ENCODE peak calls at places on chromosomes 4 and X, in seven cellular contexts. R, L, J, P, Y, X and F are unnamed samples.

GRCh38 chr4:154858166-154858565 is 77.1 kb downstream of the RBM46 start:
- DNase-seq in J (no peak), R (no peak), P (no peak), Y (peak; percentile 4), X (no peak), L (no peak), F (no peak)

GRCh38 chr4:17859793-17860406 is 49.1 kb downstream of the NCAPG start:
- DNase-seq in R (no peak), J (no peak), L (no peak), Y (no peak), P (no peak), X (no peak), F (no peak)

GRCh38 chrX:137058339-137059127 is 24.7 kb upstream of the GPR101 start:
- DNase-seq in X (no peak), L (no peak), J (no peak), R (no peak), Y (no peak), P (no peak), F (no peak)

GRCh38 chr4:82599336-82599735 is 37.5 kb upstream of the TMEM150C start:
- DNase-seq in R (no peak), Y (no peak), J (no peak), L (no peak), P (peak; percentile 31), X (no peak), F (no peak)

GRCh38 chr4:1235381-1236102 is 13.4 kb downstream of the CTBP1 start:
- DNase-seq in J (no peak), Y (no peak), L (peak; percentile 71), P (peak; percentile 7), R (no peak), X (no peak), F (no peak)

GRCh38 chrX:45803383-45803921 is 602.8 kb upstream of the DIPK2B start:
- DNase-seq in R (peak; percentile 81), L (no peak), Y (peak; percentile 85), J (peak; percentile 90), P (no peak), X (no peak), F (no peak)

GRCh38 chr4:151801547-151802516 is 41.0 kb upstream of the GATB start:
- DNase-seq in J (peak; percentile 72), P (peak; percentile 68), L (no peak), R (peak; percentile 54), X (peak; percentile 46), Y (peak; percentile 46), F (peak; percentile 74)

GRCh38 chr4:27789768-27790167 is 929.1 kb downstream of the STIM2 start:
- DNase-seq in L (no peak), P (no peak), X (no peak), J (peak; percentile 2), R (no peak), Y (no peak), F (no peak)

GRCh38 chrX:18173494-18174180 is 47.0 kb downstream of the BEND2 start:
- DNase-seq in R (no peak), P (no peak), Y (no peak), J (no peak), X (no peak), L (no peak), F (no peak)

GRCh38 chr4:65669008-65669971 is 999 bp downstream of the EPHA5 start:
- DNase-seq in R (peak; percentile 47), Y (peak; percentile 67), P (peak; percentile 15), X (no peak), L (no peak), J (no peak), F (peak; percentile 61)

GRCh38 chr4:177519481-177520270 is 77.4 kb upstream of the AGA start:
- DNase-seq in Y (peak; percentile 43), R (no peak), P (no peak), X (no peak), L (no peak), J (no peak), F (no peak)

GRCh38 chrX:124212622-124213021 is 119.8 kb upstream of the TEX13D start:
- DNase-seq in X (no peak), Y (no peak), R (no peak), L (no peak), P (no peak), J (no peak), F (no peak)

GRCh38 chr4:26624042-26624441 is 40.2 kb downstream of the TBC1D19 start:
- DNase-seq in R (peak; percentile 7), X (no peak), J (peak; percentile 35), L (no peak), P (no peak), Y (no peak), F (no peak)

GRCh38 chrX:155747520-155747919 is 133.6 kb upstream of the VAMP7 start:
- DNase-seq in P (no peak), J (peak; percentile 2), R (peak; percentile 21), X (peak; percentile 71), L (no peak), Y (no peak), F (no peak)

GRCh38 chr4:2365913-2366210 is 52.6 kb downstream of the ZFYVE28 start:
- DNase-seq in X (no peak), L (no peak), J (no peak), P (no peak), R (no peak), Y (no peak), F (no peak)

GRCh38 chrX:154840856-154841255 is 6.4 kb upstream of the SMIM9 start:
- DNase-seq in X (peak; percentile 3), Y (peak; percentile 80), L (no peak), R (peak; percentile 79), J (peak; percentile 62), P (no peak), F (no peak)

GRCh38 chr4:74970577-74970976 is 37.7 kb downstream of the PARM1 start:
- DNase-seq in Y (no peak), R (no peak), X (no peak), P (peak; percentile 55), J (no peak), L (no peak), F (no peak)

GRCh38 chr4:74975082-74975481 is 42.2 kb downstream of the PARM1 start:
- DNase-seq in P (no peak), Y (no peak), X (no peak), R (no peak), J (no peak), L (no peak), F (no peak)

GRCh38 chr4:74967324-74967723 is 34.4 kb downstream of the PARM1 start:
- DNase-seq in L (no peak), P (no peak), Y (no peak), R (no peak), J (no peak), X (no peak), F (no peak)

GRCh38 chr4:74968456-74969164 is 35.7 kb downstream of the PARM1 start:
- DNase-seq in Y (no peak), P (no peak), R (no peak), L (no peak), J (no peak), X (no peak), F (no peak)

GRCh38 chr4:74969507-74970474 is 36.9 kb downstream of the PARM1 start:
- DNase-seq in J (no peak), R (peak; percentile 1), X (no peak), L (no peak), P (peak; percentile 74), Y (peak; percentile 2), F (no peak)
- TF ChIP-seq CTCF in J (no peak), R (peak; percentile 10), X (no peak), L (peak; percentile 23), P (peak; percentile 76), Y (no peak), F (peak; percentile 20)

DNA sequence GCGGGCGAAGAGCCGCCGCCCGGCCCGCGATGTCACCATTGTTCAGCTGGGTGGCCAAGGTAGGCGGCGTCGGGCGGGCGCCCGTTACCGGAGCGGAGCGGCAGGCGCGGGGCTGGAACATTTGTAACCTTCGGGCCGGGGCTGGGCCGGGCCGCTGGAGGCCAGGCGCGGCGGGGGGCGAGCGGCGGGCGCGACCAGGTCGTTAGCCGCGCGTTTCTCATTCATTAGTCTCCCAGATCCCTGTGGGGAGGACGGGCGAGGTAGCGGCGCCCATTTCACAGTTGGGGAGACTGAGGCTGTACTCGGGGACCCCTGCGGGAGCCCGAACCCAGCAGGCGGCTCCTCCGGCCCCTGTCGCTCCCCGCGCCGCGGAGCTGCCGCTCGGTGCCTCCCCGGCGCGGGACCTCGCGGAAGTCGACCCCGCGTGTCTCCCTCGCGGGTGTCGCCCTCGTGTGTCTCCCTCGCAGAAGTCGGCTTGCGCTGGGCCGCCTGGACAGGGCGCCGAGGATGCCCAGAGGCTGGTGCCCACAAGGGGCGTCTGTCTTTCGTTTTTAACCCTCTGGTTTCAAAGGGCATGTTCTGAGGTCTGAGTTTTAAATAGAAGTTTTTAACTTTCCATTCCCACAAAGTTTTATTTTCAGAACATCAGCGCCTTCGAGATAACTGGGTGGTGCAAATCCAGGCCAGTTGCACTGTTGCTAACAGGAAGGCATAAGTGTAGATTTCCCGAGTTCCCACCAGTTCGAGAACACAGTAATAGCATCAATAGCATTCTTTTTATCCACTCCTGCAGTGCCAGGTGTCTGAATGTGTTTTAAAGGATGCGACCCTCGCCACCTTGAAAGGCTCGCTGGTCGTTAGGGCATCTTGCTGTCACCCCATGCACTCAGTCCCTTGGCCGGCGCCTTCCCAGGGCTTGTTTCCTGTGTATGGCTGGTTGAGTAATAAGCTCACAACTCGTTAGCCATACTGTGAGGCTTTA is 17.6 kb downstream of the PTTG2 start:
- DNase-seq in Y (peak; percentile 59), J (peak; percentile 87), P (peak; percentile 64), R (peak; percentile 77), X (peak; percentile 59), L (peak; percentile 91), F (peak; percentile 63)
- TF ChIP-seq CTCF in Y (peak; percentile 64), J (peak; percentile 33), P (peak; percentile 32), R (peak; percentile 56), X (peak; percentile 19), L (peak; percentile 60), F (peak; percentile 44)

GRCh38 chr4:10087152-10087791 is 29.3 kb downstream of the WDR1 start:
- DNase-seq in R (no peak), P (peak; percentile 5), X (no peak), J (no peak), L (no peak), Y (no peak), F (no peak)

GRCh38 chr4:10091531-10092181 is 24.9 kb downstream of the WDR1 start:
- DNase-seq in Y (no peak), J (no peak), R (no peak), L (no peak), X (no peak), P (no peak), F (no peak)

GRCh38 chr4:10090467-10091250 is 25.9 kb downstream of the WDR1 start:
- DNase-seq in P (no peak), J (no peak), X (no peak), L (no peak), R (no peak), Y (no peak), F (no peak)

GRCh38 chr4:10088135-10089010 is 28.2 kb downstream of the WDR1 start:
- DNase-seq in R (no peak), Y (no peak), L (no peak), X (no peak), J (no peak), P (no peak), F (no peak)

DNA sequence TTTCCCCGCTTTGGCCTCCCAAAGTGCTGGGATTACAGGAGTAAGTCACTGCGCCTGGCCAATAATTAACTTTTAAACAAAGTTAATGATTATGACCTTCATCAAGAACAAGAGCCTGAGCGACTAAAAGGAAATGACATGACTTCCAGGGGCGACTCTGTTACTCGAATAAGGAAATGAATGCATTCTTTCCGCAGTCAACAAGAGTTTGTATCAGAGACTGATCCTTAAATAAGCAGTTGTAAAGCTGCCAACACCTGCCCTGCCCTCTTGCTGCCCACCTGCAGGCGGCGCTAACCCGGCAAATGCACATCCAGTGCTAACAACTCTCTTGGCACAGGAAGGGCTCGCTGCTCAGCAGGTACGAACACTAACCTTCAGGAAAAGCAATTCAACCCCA is 27.3 kb downstream of the WDR1 start:
- DNase-seq in L (no peak), P (no peak), X (peak; percentile 36), R (no peak), J (no peak), Y (no peak), F (no peak)
- TF ChIP-seq CTCF in L (no peak), P (peak; percentile 22), X (peak; percentile 26), R (peak; percentile 38), J (peak; percentile 29), Y (peak; percentile 33), F (peak; percentile 25)

GRCh38 chr4:140281828-140282227 is 91.6 kb upstream of the SCOC start:
- DNase-seq in L (no peak), P (no peak), X (no peak), Y (peak; percentile 40), R (peak; percentile 43), J (peak; percentile 47), F (no peak)
- TF ChIP-seq CTCF in L (no peak), P (no peak), X (no peak), Y (no peak), R (peak; percentile 27), J (no peak), F (no peak)